ENCODE peak calls at places on chromosomes 6 and 20, in nine cellular contexts. L is tibial nerve, G is GM12865, E is pons, H is LHCN-M2, I is T-helper 17 cell, K is RPMI8226, S is fibroblast of lung, V is fibroblast of mammary gland. R is an unnamed sample.

GRCh38 chr6:158789115-158789917 is 29.9 kb downstream of the EZR start:
- DNase-seq in G (peak; percentile 46), S (no peak), V (no peak), I (no peak), H (no peak), E (no peak), K (no peak), L (no peak), R (no peak)

GRCh38 chr6:32462609-32463008 is 22.9 kb downstream of the HLA-DRA start:
- DNase-seq in S (no peak), L (no peak), E (no peak), V (peak; percentile 7), I (no peak), K (no peak), G (peak; percentile 90), H (no peak), R (no peak)

GRCh38 chr20:38649275-38649891 is 47.8 kb downstream of the ARHGAP40 start:
- DNase-seq in L (no peak), K (peak; percentile 36), S (peak; percentile 11), E (peak; percentile 60), I (no peak), G (peak; percentile 28), V (peak; percentile 25), H (peak; percentile 63), R (peak; percentile 25)

GRCh38 chr6:87772597-87773530 is 70.8 kb upstream of the AKIRIN2 start:
- DNase-seq in S (peak; percentile 12), E (no peak), G (no peak), L (no peak), V (no peak), H (no peak), K (no peak), I (no peak), R (no peak)

GRCh38 chr6:52536424-52536916 is 40.4 kb downstream of the TRAM2 start:
- DNase-seq in G (peak; percentile 86), E (no peak), H (no peak), L (no peak), I (no peak), K (peak; percentile 89), S (no peak), V (no peak), R (no peak)

GRCh38 chr20:58852559-58853271 is at the start of gene GNAS:
- DNase-seq in S (peak; percentile 56), E (peak; percentile 17), I (peak; percentile 44), H (no peak), K (peak; percentile 68), G (peak; percentile 54), V (peak; percentile 62), L (no peak), R (peak; percentile 42)

GRCh38 chr20:40046703-40047102 is 642.3 kb downstream of the MAFB start:
- DNase-seq in H (no peak), V (no peak), K (no peak), I (no peak), G (no peak), S (no peak), E (no peak), L (no peak), R (no peak)

GRCh38 chr6:6968731-6969552 is 138.8 kb upstream of the RREB1 start:
- DNase-seq in I (no peak), E (no peak), G (no peak), H (no peak), V (no peak), L (no peak), K (no peak), S (no peak), R (no peak)

GRCh38 chr20:32606107-32606506 is 21.0 kb upstream of the NOL4L start:
- DNase-seq in S (no peak), G (no peak), E (no peak), H (no peak), L (no peak), I (no peak), K (no peak), V (no peak), R (no peak)

GRCh38 chr6:6751197-6751596 is 162.7 kb downstream of the LY86 start:
- DNase-seq in S (no peak), E (no peak), K (no peak), G (no peak), I (no peak), H (no peak), L (no peak), V (no peak), R (no peak)

GRCh38 chr20:32515631-32516101 is 69.5 kb downstream of the NOL4L start:
- DNase-seq in G (no peak), V (no peak), I (no peak), S (no peak), K (no peak), H (no peak), L (no peak), E (no peak), R (no peak)

GRCh38 chr6:5246870-5247161 is 13.9 kb downstream of the LYRM4 start:
- DNase-seq in V (no peak), E (no peak), S (no peak), I (no peak), K (no peak), H (no peak), G (no peak), L (no peak), R (no peak)

GRCh38 chr6:125104425-125104824 is 49.1 kb upstream of the TPD52L1 start:
- DNase-seq in L (no peak), I (no peak), K (no peak), H (peak; percentile 65), S (peak; percentile 84), G (no peak), V (peak; percentile 40), E (peak; percentile 76), R (peak; percentile 74)

GRCh38 chr6:69988458-69989126 is 122.2 kb downstream of the COL19A1 start:
- DNase-seq in L (no peak), S (no peak), H (no peak), E (no peak), G (peak; percentile 4), V (no peak), K (no peak), I (no peak), R (no peak)

GRCh38 chr6:1143655-1144054 is 168.2 kb upstream of the FOXQ1 start:
- DNase-seq in V (peak; percentile 23), I (no peak), E (no peak), L (no peak), H (no peak), G (no peak), K (no peak), S (peak; percentile 40), R (no peak)

GRCh38 chr6:56692586-56693245 is 50.0 kb upstream of the DST start:
- DNase-seq in S (peak; percentile 48), K (no peak), H (peak; percentile 73), L (no peak), G (no peak), E (peak; percentile 88), I (no peak), V (peak; percentile 84), R (peak; percentile 63)

GRCh38 chr6:98039876-98040605 is 757.0 kb upstream of the MMS22L start:
- DNase-seq in L (no peak), G (no peak), V (peak; percentile 3), K (no peak), I (no peak), S (peak; percentile 26), E (peak; percentile 83), H (no peak), R (peak; percentile 38)

R was measured in midbrain.